ENCODE peak calls at places on chromosome 7, in ten cellular contexts. B is NCI-H1092 treated with DMSO at 0.1 percent for 48 hours; K is BJ; P is GM18507; A is T-cell; Q is activated CD4-positive, alpha-beta T cell treated with anti-CD3 and anti-CD28 coated beads for 36 hours; N is cardiac muscle cell; E is nephron progenitor cell; D is activated naive CD4-positive, alpha-beta T cell treated with anti-CD3 and anti-CD28 coated beads, Interleukin-2, amount 50 U/mL, for 16 hours; L is progenitor cell of endocrine pancreas. X is an unnamed sample.
A peak's percentile ranks its signal among the peaks of the same experiment; 100 is the strongest.

GRCh38 chr7:95045236-95045923 is 138.0 kb downstream of the PPP1R9A start:
- DNase-seq in B (peak; percentile 47), K (no peak), P (no peak), A (no peak), Q (no peak), N (peak; percentile 41), E (no peak), D (no peak), L (no peak), X (no peak)

GRCh38 chr7:36115448-36116321 is 37.4 kb upstream of the EEPD1 start:
- DNase-seq in B (no peak), K (peak; percentile 77), P (peak; percentile 53), A (no peak), Q (peak; percentile 96), N (peak; percentile 96), E (no peak), D (peak; percentile 80), L (no peak), X (peak; percentile 39)

GRCh38 chr7:140316165-140316661 is 82.1 kb downstream of the SLC37A3 start:
- DNase-seq in B (peak; percentile 33), K (peak; percentile 18), P (no peak), A (no peak), Q (peak; percentile 55), N (peak; percentile 71), E (no peak), D (no peak), L (no peak), X (no peak)

GRCh38 chr7:50807026-50807730 is 24.5 kb upstream of the GRB10 start:
- DNase-seq in B (no peak), K (no peak), P (no peak), A (no peak), Q (no peak), N (no peak), E (no peak), D (no peak), L (no peak), X (no peak)

GRCh38 chr7:110442386-110442837 is 648.5 kb upstream of the LRRN3 start:
- DNase-seq in B (peak; percentile 50), K (no peak), P (no peak), A (no peak), Q (peak; percentile 49), N (no peak), E (peak; percentile 45), D (peak; percentile 10), L (no peak), X (peak; percentile 9)

GRCh38 chr7:40885503-40885902 is 750.7 kb downstream of the SUGCT start:
- DNase-seq in B (no peak), K (no peak), P (no peak), A (no peak), Q (no peak), N (peak; percentile 38), E (no peak), D (no peak), L (no peak), X (no peak)

GRCh38 chr7:51079494-51079893 is 237.1 kb downstream of the COBL start:
- DNase-seq in B (peak; percentile 17), K (no peak), P (no peak), A (no peak), Q (no peak), N (no peak), E (no peak), D (no peak), L (no peak), X (no peak)

GRCh38 chr7:42170724-42171123 is 66.3 kb downstream of the GLI3 start:
- DNase-seq in B (no peak), K (no peak), P (no peak), A (no peak), Q (no peak), N (no peak), E (no peak), D (no peak), L (no peak), X (no peak)

GRCh38 chr7:56605146-56605545 is 488.9 kb upstream of the NUPR2 start:
- DNase-seq in B (no peak), K (no peak), P (no peak), A (no peak), Q (no peak), N (no peak), E (no peak), D (no peak), L (no peak), X (no peak)

GRCh38 chr7:128879939-128880746 is 17.5 kb downstream of the ATP6V1F start:
- DNase-seq in B (peak; percentile 62), K (no peak), P (no peak), A (no peak), Q (no peak), N (peak; percentile 77), E (peak; percentile 76), D (no peak), L (peak; percentile 52), X (no peak)

GRCh38 chr7:2542924-2543871 is 12.1 kb downstream of the BRAT1 start:
- DNase-seq in B (no peak), K (no peak), P (no peak), A (peak; percentile 2), Q (no peak), N (no peak), E (no peak), D (no peak), L (no peak), X (no peak)

GRCh38 chr7:144526912-144527610 is 123.6 kb upstream of the NOBOX start:
- DNase-seq in B (no peak), K (no peak), P (no peak), A (no peak), Q (no peak), N (no peak), E (peak; percentile 52), D (no peak), L (no peak), X (no peak)

GRCh38 chr7:55366461-55367138 is 1.5 kb downstream of the LANCL2 start:
- DNase-seq in B (peak; percentile 54), K (no peak), P (no peak), A (no peak), Q (peak; percentile 44), N (peak; percentile 18), E (peak; percentile 21), D (no peak), L (no peak), X (no peak)

GRCh38 chr7:75727881-75728592 is 10.7 kb downstream of the HIP1 start:
- DNase-seq in B (peak; percentile 44), K (no peak), P (no peak), A (peak; percentile 36), Q (peak; percentile 7), N (peak; percentile 62), E (peak; percentile 23), D (no peak), L (no peak), X (no peak)

GRCh38 chr7:132500727-132501410 is 75.4 kb downstream of the PLXNA4 start:
- DNase-seq in B (no peak), K (no peak), P (no peak), A (no peak), Q (no peak), N (peak; percentile 92), E (no peak), D (no peak), L (no peak), X (no peak)

GRCh38 chr7:83861-84632 is 108.3 kb upstream of the FAM20C start:
- DNase-seq in B (no peak), K (no peak), P (no peak), A (no peak), Q (no peak), N (no peak), E (no peak), D (no peak), L (no peak), X (no peak)

GRCh38 chr7:155228894-155229293 is 68.8 kb upstream of the INSIG1 start:
- DNase-seq in B (no peak), K (no peak), P (no peak), A (no peak), Q (no peak), N (no peak), E (no peak), D (no peak), L (no peak), X (no peak)

GRCh38 chr7:17298840-17299476 is 506 bp downstream of the AHR start:
- DNase-seq in B (peak; percentile 29), K (no peak), P (no peak), A (peak; percentile 14), Q (peak; percentile 80), N (peak; percentile 48), E (peak; percentile 44), D (peak; percentile 70), L (peak; percentile 55), X (peak; percentile 10)

GRCh38 chr7:151063212-151063561 is 3.8 kb downstream of the SLC4A2 start:
- DNase-seq in B (no peak), K (no peak), P (no peak), A (no peak), Q (no peak), N (peak; percentile 69), E (no peak), D (no peak), L (no peak), X (no peak)

GRCh38 chr7:152884321-152884720 is 124.8 kb downstream of the ACTR3B start:
- DNase-seq in B (no peak), K (no peak), P (no peak), A (no peak), Q (no peak), N (no peak), E (no peak), D (no peak), L (no peak), X (no peak)

GRCh38 chr7:30276203-30276900 is 8.0 kb upstream of the ZNRF2 start:
- DNase-seq in B (peak; percentile 45), K (no peak), P (no peak), A (peak; percentile 10), Q (peak; percentile 69), N (peak; percentile 75), E (peak; percentile 38), D (peak; percentile 46), L (peak; percentile 17), X (no peak)

GRCh38 chr7:133056370-133057238 is 25.3 kb downstream of the CHCHD3 start:
- DNase-seq in B (peak; percentile 16), K (no peak), P (no peak), A (no peak), Q (no peak), N (no peak), E (no peak), D (no peak), L (no peak), X (no peak)

GRCh38 chr7:100552532-100552931 is 13.5 kb downstream of the AGFG2 start:
- DNase-seq in B (no peak), K (no peak), P (no peak), A (no peak), Q (no peak), N (no peak), E (no peak), D (no peak), L (no peak), X (no peak)

GRCh38 chr7:101134399-101134980 is 7.6 kb downstream of the SERPINE1 start:
- DNase-seq in B (no peak), K (no peak), P (no peak), A (no peak), Q (no peak), N (peak; percentile 72), E (no peak), D (no peak), L (no peak), X (no peak)

GRCh38 chr7:29319719-29320521 is 125.3 kb downstream of the CHN2 start:
- DNase-seq in B (peak; percentile 67), K (no peak), P (no peak), A (no peak), Q (no peak), N (no peak), E (no peak), D (no peak), L (no peak), X (no peak)

GRCh38 chr7:157932498-157933218 is 595.9 kb downstream of the DNAJB6 start:
- DNase-seq in B (no peak), K (no peak), P (no peak), A (no peak), Q (peak; percentile 43), N (no peak), E (no peak), D (no peak), L (no peak), X (no peak)

GRCh38 chr7:104627516-104627915 is 299.1 kb downstream of the LHFPL3 start:
- DNase-seq in B (no peak), K (no peak), P (no peak), A (no peak), Q (peak; percentile 26), N (peak; percentile 35), E (peak; percentile 78), D (no peak), L (peak; percentile 28), X (no peak)